ENCODE peak calls at places on chromosomes 6 and 20, in six cellular contexts. A, R, W, C, G and Y are unnamed samples.

GRCh38 chr6:89794324-89794723 is 25.3 kb downstream of the MDN1 start:
- DNase-seq in A (no peak), G (peak; percentile 67), W (no peak), R (no peak), C (no peak), Y (no peak)

GRCh38 chr20:17654649-17655285 is 27.3 kb downstream of the RRBP1 start:
- DNase-seq in G (no peak), W (peak; percentile 52), R (no peak), C (peak; percentile 72), A (peak; percentile 70), Y (no peak)

GRCh38 chr6:64520050-64520449 is 884.4 kb downstream of the PHF3 start:
- DNase-seq in W (peak; percentile 95), G (no peak), R (no peak), C (no peak), A (peak; percentile 95), Y (no peak)

GRCh38 chr6:24504642-24505586 is 10.1 kb downstream of the ALDH5A1 start:
- DNase-seq in R (no peak), G (no peak), W (no peak), A (no peak), C (no peak), Y (no peak)

GRCh38 chr6:131379951-131380350 is 193.1 kb upstream of the ARG1 start:
- DNase-seq in R (no peak), C (no peak), G (no peak), W (peak; percentile 61), A (peak; percentile 64), Y (no peak)

GRCh38 chr6:135759831-135760230 is 91.7 kb upstream of the PDE7B start:
- DNase-seq in R (peak; percentile 15), G (no peak), C (no peak), W (peak; percentile 41), A (peak; percentile 44), Y (no peak)

GRCh38 chr20:43727980-43728590 is 1.3 kb upstream of the GTSF1L start:
- DNase-seq in W (peak; percentile 12), G (peak; percentile 75), A (no peak), R (no peak), C (no peak), Y (no peak)

GRCh38 chr6:102026649-102027048 is 633.1 kb downstream of the GRIK2 start:
- DNase-seq in C (no peak), G (no peak), R (no peak), W (no peak), A (no peak), Y (no peak)

GRCh38 chr6:18545726-18546125 is 158.6 kb downstream of the RNF144B start:
- DNase-seq in C (no peak), W (no peak), G (no peak), R (no peak), A (peak; percentile 30), Y (no peak)

GRCh38 chr6:10434235-10434634 is 19.4 kb upstream of the TFAP2A start:
- DNase-seq in C (no peak), G (no peak), W (peak; percentile 8), A (no peak), R (no peak), Y (no peak)

GRCh38 chr6:21277601-21278043 is 315.9 kb upstream of the SOX4 start:
- DNase-seq in R (peak; percentile 7), A (no peak), C (no peak), W (no peak), G (no peak), Y (no peak)

GRCh38 chr20:51562027-51562333 is 19.5 kb upstream of the NFATC2 start:
- DNase-seq in C (peak; percentile 71), A (peak; percentile 28), R (no peak), G (no peak), W (peak; percentile 19), Y (no peak)

GRCh38 chr6:131163886-131164285 is 28.6 kb downstream of the AKAP7 start:
- DNase-seq in C (no peak), G (no peak), R (no peak), A (peak; percentile 82), W (peak; percentile 41), Y (no peak)

GRCh38 chr20:48162621-48163020 is 377.3 kb upstream of the SULF2 start:
- DNase-seq in G (no peak), A (no peak), R (no peak), C (no peak), W (no peak), Y (no peak)

GRCh38 chr6:3208775-3209113 is 18.7 kb downstream of the TUBB2B start:
- DNase-seq in C (no peak), A (no peak), G (no peak), R (no peak), W (no peak), Y (no peak)

GRCh38 chr20:48728042-48728837 is 99.6 kb downstream of the PREX1 start:
- DNase-seq in C (no peak), R (no peak), W (no peak), G (no peak), A (no peak), Y (no peak)

GRCh38 chr20:61577065-61577464 is 325.0 kb downstream of the CDH4 start:
- DNase-seq in R (no peak), G (no peak), A (no peak), C (no peak), W (no peak), Y (no peak)

GRCh38 chr20:62737971-62738881 is 29.6 kb downstream of the NTSR1 start:
- DNase-seq in A (no peak), W (no peak), R (no peak), G (no peak), C (no peak), Y (no peak)

DNA sequence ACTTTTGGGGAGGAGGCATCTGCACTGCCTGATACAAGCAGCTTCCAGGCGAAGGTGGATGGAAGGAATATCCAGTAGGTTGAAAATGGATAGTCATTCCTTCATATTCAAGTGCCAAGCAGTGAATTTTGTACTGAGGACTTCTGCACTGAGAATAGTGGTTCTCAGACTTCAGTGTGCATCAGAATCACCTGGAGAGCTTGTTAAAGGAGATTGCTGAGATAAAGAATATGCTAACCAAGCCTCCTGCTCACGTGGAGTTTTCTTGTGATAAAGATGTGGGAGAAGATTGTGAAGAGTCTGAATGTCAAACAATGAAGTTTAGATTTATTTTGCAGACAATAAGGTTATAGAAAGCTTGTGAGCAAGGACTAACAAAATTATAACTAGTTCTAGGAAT is 97.8 kb downstream of the HFE start:
- DNase-seq in R (no peak), C (no peak), A (no peak), G (no peak), W (no peak), Y (no peak)
- H3K4me1 ChIP-seq in R (peaks cover 9% of the 10 kb centered on the region), C (peaks cover 18% of the 10 kb centered on the region), A (peaks cover 6% of the 10 kb centered on the region), G (peaks cover 38% of the 10 kb centered on the region), W (no peaks in the 10 kb centered on the region), Y (peaks cover 28% of the 10 kb centered on the region)

GRCh38 chr6:14658909-14659561 is 541.5 kb downstream of the CD83 start:
- DNase-seq in R (no peak), A (peak; percentile 57), C (no peak), G (no peak), W (peak; percentile 83), Y (no peak)
- H3K4me1 ChIP-seq in R (no peaks in the 10 kb centered on the region), A (peaks cover 14% of the 10 kb centered on the region), C (no peaks in the 10 kb centered on the region), G (peaks cover 19% of the 10 kb centered on the region), W (peaks cover 10% of the 10 kb centered on the region), Y (no peaks in the 10 kb centered on the region)

GRCh38 chr6:82118150-82118562 is 129.4 kb downstream of the IBTK start:
- DNase-seq in G (no peak), C (no peak), A (peak; percentile 54), R (no peak), W (no peak), Y (no peak)

DNA sequence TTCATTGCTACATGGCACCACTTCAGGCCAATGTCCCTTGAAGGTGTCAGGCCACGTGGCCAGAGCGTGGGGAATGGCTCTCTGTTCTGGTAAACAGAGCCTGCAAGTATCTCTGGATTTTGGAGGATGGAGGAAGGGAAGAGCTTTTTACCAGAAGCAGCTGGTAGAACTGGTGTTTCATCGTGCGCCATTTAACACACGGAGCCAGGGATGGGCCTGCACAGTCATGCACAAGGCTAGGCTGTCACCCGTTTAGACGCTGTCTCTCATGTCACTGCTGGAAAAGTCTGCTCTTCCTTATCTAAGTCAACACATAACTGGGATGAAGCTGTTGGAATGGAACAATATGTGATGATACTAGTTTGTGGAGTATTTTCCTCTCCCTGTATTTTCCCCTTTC is 123.9 kb downstream of the IBTK start:
- DNase-seq in A (no peak), W (no peak), G (no peak), C (no peak), R (no peak), Y (no peak)
- H3K4me1 ChIP-seq in A (no peaks in the 10 kb centered on the region), W (no peaks in the 10 kb centered on the region), G (no peaks in the 10 kb centered on the region), C (no peaks in the 10 kb centered on the region), R (no peaks in the 10 kb centered on the region), Y (no peaks in the 10 kb centered on the region)

DNA sequence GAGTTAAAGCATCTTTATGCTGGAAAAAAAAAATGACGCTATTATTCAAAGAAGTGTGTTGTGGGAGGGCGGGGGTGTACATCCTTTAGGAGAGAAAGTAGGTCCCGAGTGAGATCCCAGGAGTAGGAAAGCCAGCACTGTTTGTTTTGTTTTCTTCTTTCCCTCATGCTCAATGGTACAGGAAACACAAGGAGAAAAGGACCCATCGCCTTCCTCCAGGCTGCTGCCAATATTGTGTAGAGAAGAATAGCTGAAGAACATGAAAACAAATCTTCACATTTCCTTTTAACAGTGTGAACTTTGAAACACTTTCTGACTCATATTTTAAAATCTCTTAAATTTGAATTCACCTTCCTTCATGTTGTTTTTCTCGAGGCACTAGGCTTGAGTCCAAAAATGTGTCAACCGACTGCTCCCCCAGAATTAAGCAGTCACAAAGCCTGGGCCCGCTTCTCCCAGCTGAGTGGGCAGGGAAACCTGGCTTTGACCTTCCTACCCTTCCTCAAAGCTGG is 22.3 kb downstream of the PPP1R16B start:
- DNase-seq in W (no peak), A (peak; percentile 31), R (no peak), G (peak; percentile 36), C (no peak), Y (peak; percentile 34)
- H3K4me1 ChIP-seq in W (no peaks in the 10 kb centered on the region), A (peaks cover 12% of the 10 kb centered on the region), R (peaks cover 19% of the 10 kb centered on the region), G (peaks cover 38% of the 10 kb centered on the region), C (no peaks in the 10 kb centered on the region), Y (peaks cover 11% of the 10 kb centered on the region)

GRCh38 chr6:163554032-163554431 is 139.5 kb downstream of the QKI start:
- DNase-seq in R (no peak), C (no peak), W (no peak), A (no peak), G (no peak), Y (no peak)
- H3K4me1 ChIP-seq in R (no peaks in the 10 kb centered on the region), C (no peaks in the 10 kb centered on the region), W (peaks cover 1% of the 10 kb centered on the region), A (peaks cover 4% of the 10 kb centered on the region), G (no peaks in the 10 kb centered on the region), Y (no peaks in the 10 kb centered on the region)

GRCh38 chr6:144349690-144350132 is 64.6 kb downstream of the UTRN start:
- DNase-seq in W (peak; percentile 53), A (peak; percentile 79), G (peak; percentile 57), R (peak; percentile 16), C (no peak), Y (no peak)

GRCh38 chr6:144352310-144352709 is 67.2 kb downstream of the UTRN start:
- DNase-seq in W (no peak), C (no peak), R (no peak), A (peak; percentile 66), G (no peak), Y (no peak)

GRCh38 chr6:144351741-144352140 is 66.6 kb downstream of the UTRN start:
- DNase-seq in R (no peak), A (no peak), W (no peak), C (no peak), G (no peak), Y (no peak)

GRCh38 chr6:144350176-144350575 is 65.0 kb downstream of the UTRN start:
- DNase-seq in G (peak; percentile 66), A (no peak), R (no peak), W (no peak), C (no peak), Y (no peak)

DNA sequence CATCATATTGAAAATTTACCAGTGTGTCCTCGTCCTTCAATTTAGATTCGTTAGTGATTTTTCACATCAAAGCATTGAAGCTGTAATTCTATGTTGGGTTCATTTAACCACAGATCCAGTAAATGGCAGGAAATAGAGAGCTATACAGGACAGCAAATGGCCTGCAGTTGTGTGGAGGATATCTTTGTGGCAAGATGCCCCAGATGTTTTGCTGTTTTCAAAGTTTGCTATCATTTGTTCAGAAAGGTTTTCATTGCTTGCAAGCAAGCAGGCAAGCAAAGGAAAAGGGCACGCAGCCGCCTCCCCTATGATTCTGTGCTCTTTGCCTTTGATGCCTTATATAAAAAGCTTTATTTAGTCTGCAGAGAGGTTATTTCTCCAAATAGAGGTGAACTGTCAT is 66.2 kb downstream of the UTRN start:
- DNase-seq in A (no peak), C (no peak), G (peak; percentile 68), R (no peak), W (no peak), Y (no peak)
- H3K4me1 ChIP-seq in A (peaks cover 12% of the 10 kb centered on the region), C (peaks cover 67% of the 10 kb centered on the region), G (peaks cover 91% of the 10 kb centered on the region), R (peaks cover 26% of the 10 kb centered on the region), W (peaks cover 10% of the 10 kb centered on the region), Y (peaks cover 80% of the 10 kb centered on the region)